ENCODE peak calls at places on chromosomes 11 and 22, in four cellular contexts. O, P, A and V are unnamed samples.

GRCh38 chr11:10454902-10455631 is at the start of gene AMPD3:
- DNase-seq in O (no peak), P (no peak), A (peak; percentile 85), V (peak; percentile 81)

GRCh38 chr11:19718976-19719375 is 6.3 kb downstream of the NAV2 start:
- DNase-seq in O (no peak), P (no peak), A (no peak), V (no peak)

GRCh38 chr22:47168900-47169800 is 406.7 kb downstream of the TBC1D22A start:
- DNase-seq in O (peak; percentile 25), P (peak; percentile 25), A (no peak), V (peak; percentile 63)

GRCh38 chr11:103773059-103773458 is 263.4 kb upstream of the DDI1 start:
- DNase-seq in O (no peak), P (no peak), A (no peak), V (no peak)

GRCh38 chr11:22624742-22625447 is 728 bp downstream of the FANCF start:
- DNase-seq in O (peak; percentile 73), P (peak; percentile 71), A (peak; percentile 12), V (no peak)

GRCh38 chr11:64400096-64400495 is 41.1 kb downstream of the RPS6KA4 start:
- DNase-seq in O (peak; percentile 39), P (no peak), A (no peak), V (no peak)

GRCh38 chr11:123580557-123581275 is 73.7 kb downstream of the SCN3B start:
- DNase-seq in O (peak; percentile 84), P (peak; percentile 67), A (peak; percentile 41), V (peak; percentile 92)

GRCh38 chr11:63537293-63538101 is 889 bp downstream of the PLAAT4 start:
- DNase-seq in O (peak; percentile 86), P (no peak), A (no peak), V (no peak)

GRCh38 chr11:59171508-59172322 is at the start of gene DTX4:
- DNase-seq in O (peak; percentile 96), P (peak; percentile 79), A (peak; percentile 84), V (peak; percentile 98)

GRCh38 chr11:40030867-40031266 is 1428.6 kb downstream of the LRRC4C start:
- DNase-seq in O (no peak), P (no peak), A (no peak), V (no peak)

GRCh38 chr11:119052163-119052814 is 4.7 kb downstream of the HYOU1 start:
- DNase-seq in O (no peak), P (no peak), A (no peak), V (peak; percentile 42)

GRCh38 chr22:24445481-24446290 is 18.3 kb downstream of the ADORA2A start:
- DNase-seq in O (no peak), P (no peak), A (no peak), V (no peak)

GRCh38 chr11:20894296-20894695 is 224.9 kb downstream of the NELL1 start:
- DNase-seq in O (no peak), P (no peak), A (no peak), V (no peak)

GRCh38 chr11:20162824-20163777 is 2.8 kb upstream of the DBX1 start:
- DNase-seq in O (no peak), P (no peak), A (no peak), V (no peak)

GRCh38 chr11:75434886-75435570 is 2.0 kb upstream of the KLHL35 start:
- DNase-seq in O (no peak), P (no peak), A (no peak), V (no peak)

GRCh38 chr22:31825513-31825912 is 71.7 kb downstream of the DEPDC5 start:
- DNase-seq in O (no peak), P (no peak), A (no peak), V (no peak)

GRCh38 chr11:46002146-46002545 is 79.7 kb downstream of the LARGE2 start:
- DNase-seq in O (no peak), P (no peak), A (no peak), V (no peak)

GRCh38 chr22:41619979-41620645 is 731 bp downstream of the DESI1 start:
- DNase-seq in O (peak; percentile 51), P (no peak), A (no peak), V (peak; percentile 86)

GRCh38 chr22:38645430-38645829 is 10.8 kb downstream of the FAM227A start:
- DNase-seq in O (no peak), P (no peak), A (no peak), V (no peak)

GRCh38 chr11:39965701-39966100 is 1493.8 kb downstream of the LRRC4C start:
- DNase-seq in O (no peak), P (no peak), A (no peak), V (no peak)

GRCh38 chr22:49103314-49104052 is 724.2 kb downstream of the BRD1 start:
- DNase-seq in O (no peak), P (no peak), A (no peak), V (no peak)

GRCh38 chr22:41517172-41518047 is 26.9 kb downstream of the POLR3H start:
- DNase-seq in O (peak; percentile 86), P (no peak), A (no peak), V (no peak)

GRCh38 chr22:36362819-36363377 is 24.9 kb downstream of the MYH9 start:
- DNase-seq in O (no peak), P (no peak), A (no peak), V (no peak)

GRCh38 chr22:36364255-36365019 is 23.3 kb downstream of the MYH9 start:
- DNase-seq in O (no peak), P (no peak), A (no peak), V (no peak)

GRCh38 chr22:36365020-36365411 is 22.8 kb downstream of the MYH9 start:
- DNase-seq in O (peak; percentile 65), P (no peak), A (peak; percentile 76), V (no peak)

GRCh38 chr22:36362077-36362476 is 25.7 kb downstream of the MYH9 start:
- DNase-seq in O (no peak), P (no peak), A (no peak), V (no peak)

GRCh38 chr22:36363378-36363931 is 24.3 kb downstream of the MYH9 start:
- DNase-seq in O (peak; percentile 65), P (no peak), A (no peak), V (no peak)
- TF ChIP-seq POLR2AphosphoS5 in O (peak; percentile 4), P (no peak), A (no peak), V (no peak)

DNA sequence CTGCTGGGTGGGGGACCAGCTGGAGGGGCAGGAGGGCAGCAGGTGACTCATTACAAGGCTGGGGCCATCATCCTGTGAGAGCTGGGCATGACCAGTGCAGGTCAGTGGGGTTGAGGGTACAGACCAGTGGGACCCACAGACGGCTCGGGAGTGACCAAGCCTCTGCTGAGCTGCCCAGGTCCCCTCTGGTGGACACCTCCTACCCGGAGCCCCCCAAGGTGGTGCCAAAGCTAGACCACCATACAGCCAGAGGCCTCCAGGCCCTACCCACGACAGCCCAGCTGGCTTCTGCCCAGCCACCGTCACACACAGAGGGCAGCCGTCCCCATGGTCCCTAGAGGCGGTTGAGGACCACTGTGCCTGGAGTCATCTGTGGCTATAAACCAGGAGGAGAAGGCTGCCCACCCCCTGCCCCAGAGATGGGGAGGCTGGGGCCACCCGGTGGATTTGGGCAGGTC is 695 bp downstream of the MYEOV start:
- DNase-seq in O (no peak), P (no peak), A (no peak), V (peak; percentile 71)
- H3K4me3 ChIP-seq in O (no peak overlapping the region), P (no peak overlapping the region), A (peak overlapping the region; percentile 94), V (no peak overlapping the region)

DNA sequence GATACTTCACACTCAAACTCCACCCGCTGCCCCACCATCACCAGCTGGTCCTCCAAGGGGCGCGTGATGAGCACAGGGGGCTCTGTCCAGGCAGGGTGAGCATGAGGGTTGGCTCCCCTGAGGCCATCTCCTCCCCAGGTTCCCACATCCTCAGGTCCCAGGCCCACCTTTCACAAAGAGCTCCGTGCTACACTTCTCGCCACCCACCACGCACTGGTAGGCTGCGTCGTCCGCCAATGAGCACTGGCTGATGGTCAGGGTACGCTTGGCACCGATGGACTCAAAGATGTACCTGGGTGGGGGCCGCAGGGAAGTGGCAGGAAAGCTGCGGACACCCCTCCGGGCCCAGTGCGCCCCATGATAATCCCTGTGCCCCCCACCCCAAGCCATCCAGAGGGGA is 9.6 kb downstream of the MYBPC3 start:
- DNase-seq in O (no peak), P (no peak), A (no peak), V (no peak)
- TF ChIP-seq POLR2AphosphoS5 in O (no peak), P (no peak), A (no peak), V (no peak)

DNA sequence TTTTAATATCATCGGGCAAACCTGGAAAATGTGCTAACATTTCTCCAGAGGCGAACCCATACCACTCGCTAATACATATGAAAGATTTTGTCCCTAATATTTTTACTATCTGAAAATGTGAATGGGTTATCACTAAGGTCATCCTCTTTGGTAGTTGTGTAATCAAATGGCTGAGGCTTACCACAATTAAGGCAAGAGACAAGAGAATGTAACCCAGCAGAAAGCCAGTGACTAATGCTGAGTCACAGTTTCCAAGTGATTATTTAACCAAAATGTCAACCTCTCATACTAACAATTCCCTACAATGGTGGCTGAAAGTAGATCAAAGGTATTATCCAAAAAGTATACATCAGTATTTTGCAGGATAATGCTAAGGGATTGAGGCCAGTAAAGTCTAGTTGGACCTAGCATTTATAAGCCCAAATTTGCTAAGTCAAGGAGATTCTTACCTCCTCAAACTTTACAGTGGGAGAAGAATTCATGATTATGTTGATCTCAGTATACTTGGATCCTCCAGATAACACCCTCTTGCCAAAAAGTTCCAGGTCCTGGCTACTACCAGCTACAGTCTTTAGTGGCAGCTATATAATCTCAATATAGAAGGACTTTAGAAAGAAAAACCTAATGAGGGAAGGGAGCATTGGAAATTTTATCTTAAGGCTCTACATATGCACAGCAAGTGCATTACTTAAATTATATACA is 25.6 kb downstream of the SIK3 start:
- DNase-seq in O (no peak), P (no peak), A (peak; percentile 91), V (no peak)
- H3K4me3 ChIP-seq in O (no peak overlapping the region), P (no peak overlapping the region), A (no peak overlapping the region), V (no peak overlapping the region)

GRCh38 chr11:117232022-117232878 is at the start of the genes PCSK7 and RNF214:
- DNase-seq in O (peak; percentile 82), P (peak; percentile 38), A (no peak), V (peak; percentile 95)
- TF ChIP-seq POLR2AphosphoS5 in O (peak; percentile 74), P (no peak), A (peak; percentile 64), V (peak; percentile 70)

GRCh38 chr11:2298795-2299747 is 2.6 kb downstream of the C11orf21 start:
- DNase-seq in O (peak; percentile 48), P (peak; percentile 25), A (no peak), V (peak; percentile 80)

GRCh38 chr11:2299773-2300172 is 1.9 kb downstream of the C11orf21 start:
- DNase-seq in O (peak; percentile 19), P (no peak), A (no peak), V (peak; percentile 76)

GRCh38 chr11:2297623-2298030 is 4.1 kb downstream of the C11orf21 start:
- DNase-seq in O (no peak), P (no peak), A (no peak), V (no peak)

GRCh38 chr11:2296913-2297622 is 4.7 kb downstream of the C11orf21 start:
- DNase-seq in O (peak; percentile 21), P (no peak), A (no peak), V (no peak)

DNA sequence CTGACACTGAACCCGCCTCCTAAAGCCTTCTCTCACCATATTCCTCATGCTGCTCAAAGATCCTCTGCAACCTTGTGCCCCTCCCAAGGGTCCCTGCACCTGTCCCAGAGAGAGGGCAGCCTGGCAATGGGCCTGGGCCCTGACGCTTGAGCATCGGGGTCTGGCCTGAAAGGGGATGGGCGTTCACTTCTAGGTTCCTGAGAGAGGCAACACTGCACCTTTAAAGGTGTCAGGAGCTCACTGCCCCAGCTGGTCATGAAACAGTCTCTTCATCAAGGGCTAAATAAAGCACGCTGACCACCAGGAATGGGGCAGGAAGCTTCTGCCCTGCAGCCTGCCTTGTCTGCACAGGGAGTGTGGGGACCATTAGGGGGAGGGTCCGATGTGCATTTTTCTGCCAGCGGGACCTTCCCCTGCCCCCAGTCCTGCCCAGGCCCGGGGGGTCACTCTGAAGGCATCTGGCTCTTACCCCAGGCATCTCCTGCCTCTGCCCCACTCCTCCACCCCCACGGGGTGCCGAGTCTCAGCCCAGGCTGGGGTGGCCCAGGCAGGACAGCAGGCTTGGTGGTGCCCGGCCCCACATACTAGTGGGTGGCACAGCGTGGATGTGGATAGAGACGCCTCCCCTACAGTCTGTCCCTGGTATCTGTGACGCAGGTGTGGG is 3.5 kb downstream of the C11orf21 start:
- DNase-seq in O (no peak), P (no peak), A (no peak), V (peak; percentile 68)
- H3K4me3 ChIP-seq in O (no peak overlapping the region), P (no peak overlapping the region), A (no peak overlapping the region), V (no peak overlapping the region)